ENCODE peak calls at places on chromosomes 13 and 19, in six cellular contexts. C, T, O, A, I and J are unnamed samples.

GRCh38 chr13:44352671-44353070 is 21.0 kb upstream of the SERP2 start:
- DNase-seq in C (no peak), T (no peak), O (no peak), A (no peak), I (no peak), J (no peak)

GRCh38 chr19:35318679-35319448 is 10.1 kb upstream of the CD22 start:
- DNase-seq in C (no peak), T (peak), O (peak), A (peak), I (no peak), J (peak)

GRCh38 chr13:40534456-40534855 is 132.0 kb downstream of the FOXO1 start:
- DNase-seq in C (no peak), T (no peak), O (no peak), A (no peak), I (no peak), J (no peak)

GRCh38 chr19:17883627-17884413 is 12.1 kb downstream of the SLC5A5 start:
- DNase-seq in C (no peak), T (no peak), O (no peak), A (no peak), I (peak), J (no peak)

GRCh38 chr13:38804536-38804935 is 117.7 kb downstream of the FREM2 start:
- DNase-seq in C (no peak), T (no peak), O (no peak), A (no peak), I (no peak), J (no peak)

GRCh38 chr19:45791744-45792481 is 732 bp downstream of the DMWD start:
- DNase-seq in C (no peak), T (no peak), O (no peak), A (no peak), I (no peak), J (no peak)

GRCh38 chr19:6731822-6732221 is 5.6 kb downstream of the GPR108 start:
- DNase-seq in C (no peak), T (no peak), O (no peak), A (no peak), I (no peak), J (no peak)

GRCh38 chr13:86729206-86729605 is 930.0 kb upstream of the SLITRK6 start:
- DNase-seq in C (no peak), T (no peak), O (no peak), A (no peak), I (no peak), J (no peak)

GRCh38 chr13:26623125-26623524 is 65.6 kb downstream of the WASF3 start:
- DNase-seq in C (no peak), T (no peak), O (no peak), A (no peak), I (no peak), J (no peak)

GRCh38 chr13:20264271-20265018 is 32.3 kb upstream of the GJB6 start:
- DNase-seq in C (no peak), T (no peak), O (no peak), A (no peak), I (no peak), J (no peak)

GRCh38 chr19:10000171-10000826 is 10.0 kb downstream of the COL5A3 start:
- DNase-seq in C (peak), T (no peak), O (peak), A (no peak), I (peak), J (peak)

GRCh38 chr13:99558570-99559180 is 57.4 kb downstream of the TM9SF2 start:
- DNase-seq in C (no peak), T (no peak), O (no peak), A (no peak), I (no peak), J (no peak)

GRCh38 chr13:74325106-74325505 is 190.9 kb upstream of the KLF12 start:
- DNase-seq in C (no peak), T (no peak), O (no peak), A (no peak), I (no peak), J (peak)

GRCh38 chr19:33399745-33400681 is 26.5 kb downstream of the CEBPG start:
- DNase-seq in C (no peak), T (no peak), O (peak), A (no peak), I (no peak), J (no peak)

GRCh38 chr19:34276614-34277013 is 22.3 kb downstream of the GARRE1 start:
- DNase-seq in C (no peak), T (no peak), O (no peak), A (no peak), I (peak), J (no peak)

GRCh38 chr19:42555317-42555716 is 27.0 kb upstream of the CEACAM1 start:
- DNase-seq in C (no peak), T (no peak), O (no peak), A (no peak), I (no peak), J (no peak)

GRCh38 chr13:28493740-28494536 is 990 bp downstream of the FLT1 start:
- DNase-seq in C (no peak), T (no peak), O (peak), A (no peak), I (no peak), J (no peak)

GRCh38 chr13:23889598-23890224 is 511 bp upstream of the MIPEP start:
- DNase-seq in C (no peak), T (no peak), O (no peak), A (no peak), I (no peak), J (no peak)

GRCh38 chr13:26548251-26548765 is 9.2 kb upstream of the WASF3 start:
- DNase-seq in C (no peak), T (no peak), O (no peak), A (no peak), I (no peak), J (no peak)

GRCh38 chr13:79227418-79227817 is 178.6 kb downstream of the RBM26 start:
- DNase-seq in C (no peak), T (no peak), O (no peak), A (no peak), I (no peak), J (no peak)

GRCh38 chr13:43428545-43429287 is 358.1 kb downstream of the ENOX1 start:
- DNase-seq in C (no peak), T (no peak), O (no peak), A (no peak), I (no peak), J (no peak)

GRCh38 chr13:51083706-51084105 is 27.4 kb downstream of the C13orf42 start:
- DNase-seq in C (no peak), T (no peak), O (peak), A (no peak), I (no peak), J (no peak)

GRCh38 chr19:45607071-45608029 is 5.3 kb upstream of the GPR4 start:
- DNase-seq in C (no peak), T (no peak), O (peak), A (no peak), I (peak), J (no peak)

GRCh38 chr13:28622286-28622685 is 36.6 kb upstream of the POMP start:
- DNase-seq in C (no peak), T (no peak), O (no peak), A (no peak), I (no peak), J (no peak)

GRCh38 chr19:38388310-38389100 is at the start of gene SPRED3:
- DNase-seq in C (no peak), T (no peak), O (peak), A (peak), I (peak), J (no peak)

GRCh38 chr19:58476498-58477015 is 405 bp downstream of the ZNF446 start:
- DNase-seq in C (no peak), T (no peak), O (peak), A (no peak), I (peak), J (no peak)

GRCh38 chr13:35179494-35179893 is 237.4 kb downstream of the NBEA start:
- DNase-seq in C (no peak), T (no peak), O (no peak), A (no peak), I (no peak), J (peak)

GRCh38 chr19:3556978-3557460 is 367 bp downstream of the MFSD12 start:
- DNase-seq in C (peak), T (no peak), O (no peak), A (no peak), I (peak), J (no peak)

GRCh38 chr13:44398606-44399005 is 25.0 kb downstream of the SERP2 start:
- DNase-seq in C (no peak), T (no peak), O (peak), A (no peak), I (no peak), J (no peak)

GRCh38 chr13:39037410-39037879 is 444 bp downstream of the PROSER1 start:
- DNase-seq in C (no peak), T (no peak), O (no peak), A (no peak), I (no peak), J (no peak)

GRCh38 chr13:31236211-31236786 is 36.5 kb downstream of the B3GLCT start:
- DNase-seq in C (peak), T (no peak), O (no peak), A (no peak), I (peak), J (no peak)

GRCh38 chr13:51781246-51782022 is 22.5 kb downstream of the DHRS12 start:
- DNase-seq in C (no peak), T (no peak), O (no peak), A (no peak), I (peak), J (no peak)

GRCh38 chr13:47332149-47332548 is 435.3 kb upstream of the HTR2A start:
- DNase-seq in C (no peak), T (no peak), O (no peak), A (no peak), I (no peak), J (no peak)

GRCh38 chr13:113793718-113794085 is 34.7 kb downstream of the TMEM255B start:
- DNase-seq in C (no peak), T (no peak), O (peak), A (no peak), I (no peak), J (no peak)

GRCh38 chr13:98476538-98476966 is 100.4 kb downstream of the STK24 start:
- DNase-seq in C (peak), T (no peak), O (no peak), A (peak), I (peak), J (no peak)

GRCh38 chr19:4575267-4575793 is 15.8 kb upstream of the SEMA6B start:
- DNase-seq in C (no peak), T (peak), O (peak), A (peak), I (no peak), J (peak)

GRCh38 chr19:2866495-2867024 is 575 bp upstream of the ZNF556 start:
- DNase-seq in C (no peak), T (no peak), O (no peak), A (no peak), I (no peak), J (no peak)

GRCh38 chr19:5947435-5947834 is 30.5 kb downstream of the RANBP3 start:
- DNase-seq in C (no peak), T (no peak), O (no peak), A (no peak), I (no peak), J (no peak)